ENCODE peak calls at places on chromosomes 1 and 21, in ten cellular contexts. W, L, C, H, K, R, Y, B, Z and U are unnamed samples. For H3K9me3 and H3K27me3, the result is how much of the 10 kb centered on the place peaks cover.

GRCh38 chr21:44842087-44842486 is 24.2 kb upstream of the SUMO3 start:
- DNase-seq in R (no peak), K (no peak), B (no peak), H (no peak), L (no peak), C (no peak), Y (no peak), Z (peak), W (no peak), U (no peak)

GRCh38 chr1:91854852-91855251 is 31.1 kb downstream of the TGFBR3 start:
- DNase-seq in K (no peak), C (no peak), B (no peak), H (no peak), Y (no peak), R (no peak), Z (no peak), W (no peak), L (no peak), U (no peak)

GRCh38 chr1:235946570-235946981 is 79.9 kb upstream of the LYST start:
- DNase-seq in W (peak), C (no peak), Y (no peak), R (peak), Z (no peak), H (peak), B (no peak), K (no peak), L (no peak), U (no peak)

GRCh38 chr1:169704797-169705196 is 6.6 kb downstream of the SELL start:
- DNase-seq in C (no peak), K (no peak), R (no peak), H (no peak), W (no peak), Y (no peak), B (no peak), L (no peak), Z (no peak), U (no peak)

GRCh38 chr21:46295177-46295711 is 9.1 kb downstream of the YBEY start:
- DNase-seq in R (no peak), C (peak), L (peak), W (peak), Y (peak), B (peak), K (no peak), H (no peak), Z (no peak), U (no peak)

GRCh38 chr21:17915976-17916375 is 96.8 kb upstream of the C21orf91 start:
- DNase-seq in L (no peak), Z (no peak), H (no peak), R (no peak), K (no peak), C (no peak), W (no peak), B (no peak), Y (no peak), U (no peak)

GRCh38 chr1:167052389-167052788 is 37.8 kb downstream of the GPA33 start:
- DNase-seq in L (no peak), H (peak), K (no peak), R (peak), B (no peak), C (no peak), W (no peak), Y (peak), Z (no peak), U (peak)

GRCh38 chr1:25817840-25818501 is 1.8 kb upstream of the MTFR1L start:
- DNase-seq in Z (no peak), K (no peak), R (peak), W (no peak), H (peak), B (no peak), C (no peak), L (no peak), Y (no peak), U (no peak)

GRCh38 chr1:47984175-47984789 is 12.9 kb downstream of the TRABD2B start:
- DNase-seq in H (no peak), R (no peak), W (no peak), Y (peak), L (peak), K (no peak), Z (no peak), B (peak), C (peak), U (peak)

GRCh38 chr21:41967708-41968107 is 13.9 kb upstream of the C2CD2 start:
- DNase-seq in R (no peak), K (no peak), H (no peak), B (no peak), W (no peak), Z (no peak), Y (peak), C (no peak), L (no peak), U (no peak)

GRCh38 chr1:7101187-7101586 is 315.9 kb downstream of the CAMTA1 start:
- DNase-seq in Z (no peak), C (no peak), B (no peak), W (peak), K (no peak), L (no peak), R (no peak), Y (no peak), H (no peak), U (no peak)

GRCh38 chr1:246066553-246066952 is 440.5 kb downstream of the SMYD3 start:
- DNase-seq in H (no peak), C (no peak), Z (no peak), Y (peak), B (no peak), R (no peak), W (no peak), K (no peak), L (no peak), U (peak)

GRCh38 chr1:246113555-246114095 is 393.5 kb downstream of the SMYD3 start:
- DNase-seq in W (no peak), R (no peak), Y (no peak), Z (no peak), L (no peak), H (no peak), C (no peak), K (no peak), B (no peak), U (no peak)

GRCh38 chr21:15199414-15199813 is 134.6 kb upstream of the NRIP1 start:
- DNase-seq in Y (peak), W (no peak), H (no peak), K (no peak), C (no peak), B (no peak), R (no peak), Z (no peak), L (no peak), U (no peak)

GRCh38 chr1:202247837-202248795 is 54.5 kb downstream of the LGR6 start:
- DNase-seq in L (no peak), Y (no peak), H (no peak), R (no peak), W (no peak), K (no peak), B (no peak), C (no peak), Z (no peak), U (no peak)

GRCh38 chr1:171245458-171246064 is 2.7 kb upstream of the FMO1 start:
- DNase-seq in L (no peak), B (no peak), K (peak), Y (peak), W (peak), Z (no peak), C (no peak), R (peak), H (peak), U (peak)

GRCh38 chr1:44263191-44263944 is 50.1 kb downstream of the DMAP1 start:
- DNase-seq in Z (no peak), K (no peak), B (no peak), L (no peak), R (no peak), Y (no peak), H (no peak), C (no peak), W (no peak), U (no peak)

GRCh38 chr1:64139877-64140276 is 63.5 kb upstream of the UBE2U start:
- DNase-seq in C (no peak), W (no peak), Z (no peak), B (no peak), L (no peak), K (no peak), H (peak), Y (no peak), R (no peak), U (no peak)

GRCh38 chr21:45392206-45392971 is 12.6 kb upstream of the COL18A1 start:
- DNase-seq in Y (no peak), C (peak), W (no peak), K (no peak), L (peak), B (no peak), H (no peak), Z (peak), R (no peak), U (no peak)

GRCh38 chr21:25944672-25945213 is 210.0 kb downstream of the GABPA start:
- DNase-seq in R (no peak), W (no peak), L (no peak), K (no peak), Y (no peak), Z (no peak), H (no peak), B (no peak), C (no peak), U (no peak)

GRCh38 chr1:197312163-197312562 is 44.1 kb downstream of the CRB1 start:
- DNase-seq in C (no peak), Z (no peak), L (no peak), R (peak), Y (no peak), K (no peak), W (no peak), B (no peak), H (peak), U (no peak)

GRCh38 chr1:222654849-222655248 is 37.0 kb downstream of the MIA3 start:
- DNase-seq in B (peak), W (peak), R (no peak), Y (no peak), Z (no peak), L (no peak), H (no peak), K (no peak), C (peak), U (no peak)

GRCh38 chr1:242065813-242066212 is 66.9 kb upstream of the MAP1LC3C start:
- DNase-seq in H (no peak), Z (no peak), Y (no peak), B (no peak), C (no peak), W (no peak), L (no peak), R (no peak), K (no peak), U (no peak)

GRCh38 chr1:183477986-183478781 is 5.9 kb downstream of the SMG7 start:
- DNase-seq in H (no peak), B (no peak), C (no peak), L (no peak), Z (no peak), Y (no peak), K (no peak), W (no peak), R (no peak), U (no peak)

GRCh38 chr1:108831225-108831624 is 25.7 kb downstream of the AKNAD1 start:
- DNase-seq in R (peak), K (no peak), B (no peak), W (peak), L (no peak), C (no peak), Z (no peak), H (no peak), Y (no peak), U (no peak)

GRCh38 chr1:1434131-1434811 is 1.2 kb upstream of the VWA1 start:
- DNase-seq in H (no peak), Y (peak), Z (peak), B (peak), L (no peak), R (no peak), C (peak), W (peak), K (no peak), U (no peak)

GRCh38 chr1:180909005-180909414 is 3.7 kb upstream of the KIAA1614 start:
- DNase-seq in Y (no peak), W (no peak), R (no peak), Z (no peak), K (no peak), H (no peak), C (no peak), L (no peak), B (no peak), U (no peak)

GRCh38 chr1:19892129-19892528 is 9.9 kb downstream of the OTUD3 start:
- DNase-seq in B (no peak), C (no peak), K (no peak), R (peak), Y (no peak), H (no peak), W (no peak), L (no peak), Z (no peak), U (no peak)

GRCh38 chr1:100292711-100293110 is 26.7 kb downstream of the RTCA start:
- DNase-seq in B (no peak), W (peak), L (no peak), K (no peak), C (no peak), Y (no peak), Z (no peak), R (no peak), H (no peak), U (no peak)

GRCh38 chr1:228243093-228243492 is 35.2 kb downstream of the OBSCN start:
- DNase-seq in W (no peak), B (no peak), C (no peak), Z (no peak), Y (no peak), L (no peak), H (no peak), K (no peak), R (no peak), U (no peak)

GRCh38 chr1:228242313-228242864 is 34.5 kb downstream of the OBSCN start:
- DNase-seq in R (no peak), H (no peak), Y (no peak), B (no peak), W (no peak), Z (no peak), L (no peak), C (no peak), K (no peak), U (no peak)

GRCh38 chr1:228241259-228241658 is 33.4 kb downstream of the OBSCN start:
- DNase-seq in R (no peak), C (no peak), Z (no peak), B (no peak), Y (no peak), L (peak), H (no peak), K (no peak), W (no peak), U (no peak)

GRCh38 chr1:228238461-228238860 is 30.6 kb downstream of the OBSCN start:
- DNase-seq in K (no peak), R (no peak), Z (no peak), Y (no peak), W (no peak), C (no peak), H (no peak), L (no peak), B (no peak), U (no peak)

DNA sequence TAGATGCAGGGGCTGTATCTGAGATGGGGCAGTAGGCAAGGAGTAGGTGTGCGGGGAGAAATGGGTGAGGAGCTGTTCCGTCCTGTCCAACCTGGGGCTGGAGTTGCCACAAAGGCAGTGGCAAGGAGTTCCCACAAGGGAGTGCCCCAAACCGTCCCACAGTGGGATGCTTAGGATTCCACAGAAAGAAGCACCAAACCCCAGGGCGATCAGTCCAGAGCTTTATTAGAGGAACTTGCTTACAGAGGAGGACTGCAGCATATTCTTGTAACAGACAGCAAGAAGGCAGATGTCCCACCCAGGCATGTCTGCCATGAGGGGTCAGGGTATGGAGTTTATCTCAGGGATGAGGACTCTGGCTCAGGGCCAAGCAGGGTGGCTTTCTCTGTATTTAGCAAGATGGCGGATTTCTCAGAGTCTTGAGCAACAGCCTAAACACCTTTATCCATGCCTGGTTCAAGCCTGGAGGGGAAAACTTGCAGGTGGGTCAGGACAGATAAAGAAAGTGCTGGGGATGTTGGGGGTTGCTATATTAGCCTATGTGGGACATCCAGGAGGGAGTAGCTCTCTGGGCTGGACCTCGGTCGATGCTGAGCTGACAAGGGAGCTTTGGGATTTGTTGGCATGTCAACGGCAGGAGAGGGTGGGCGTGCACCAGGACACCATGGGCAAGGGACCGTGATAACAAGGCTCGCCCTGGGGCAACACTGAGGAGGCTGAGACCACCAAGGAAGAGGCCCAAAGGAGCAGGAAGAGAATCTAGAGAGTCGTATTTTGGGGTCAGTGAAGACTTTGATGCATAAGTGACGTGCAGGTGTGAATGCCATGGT is 32.8 kb downstream of the OBSCN start:
- DNase-seq in H (no peak), B (no peak), K (no peak), Y (no peak), C (no peak), W (no peak), Z (no peak), R (no peak), L (no peak), U (no peak)
- H3K9me3 ChIP-seq in H (under half), B (under half), K (under half), Y (under half), C (under half), W (under half), Z (under half), R (under half), L (under half), U (under half)

GRCh38 chr1:204829133-204829532 is 41.5 kb upstream of the NFASC start:
- DNase-seq in Y (peak), B (peak), L (no peak), W (no peak), H (no peak), K (no peak), R (no peak), Z (no peak), C (no peak), U (no peak)

GRCh38 chr1:204834752-204835151 is 35.9 kb upstream of the NFASC start:
- DNase-seq in H (no peak), B (no peak), W (no peak), Z (no peak), K (no peak), L (no peak), C (no peak), Y (peak), R (no peak), U (no peak)

GRCh38 chr1:204828352-204828850 is 42.3 kb upstream of the NFASC start:
- DNase-seq in L (peak), H (peak), R (peak), C (peak), K (peak), Z (peak), W (peak), B (peak), Y (peak), U (peak)

GRCh38 chr1:204834329-204834728 is 36.3 kb upstream of the NFASC start:
- DNase-seq in C (no peak), R (no peak), L (no peak), W (no peak), Y (peak), H (no peak), K (no peak), B (no peak), Z (no peak), U (no peak)

DNA sequence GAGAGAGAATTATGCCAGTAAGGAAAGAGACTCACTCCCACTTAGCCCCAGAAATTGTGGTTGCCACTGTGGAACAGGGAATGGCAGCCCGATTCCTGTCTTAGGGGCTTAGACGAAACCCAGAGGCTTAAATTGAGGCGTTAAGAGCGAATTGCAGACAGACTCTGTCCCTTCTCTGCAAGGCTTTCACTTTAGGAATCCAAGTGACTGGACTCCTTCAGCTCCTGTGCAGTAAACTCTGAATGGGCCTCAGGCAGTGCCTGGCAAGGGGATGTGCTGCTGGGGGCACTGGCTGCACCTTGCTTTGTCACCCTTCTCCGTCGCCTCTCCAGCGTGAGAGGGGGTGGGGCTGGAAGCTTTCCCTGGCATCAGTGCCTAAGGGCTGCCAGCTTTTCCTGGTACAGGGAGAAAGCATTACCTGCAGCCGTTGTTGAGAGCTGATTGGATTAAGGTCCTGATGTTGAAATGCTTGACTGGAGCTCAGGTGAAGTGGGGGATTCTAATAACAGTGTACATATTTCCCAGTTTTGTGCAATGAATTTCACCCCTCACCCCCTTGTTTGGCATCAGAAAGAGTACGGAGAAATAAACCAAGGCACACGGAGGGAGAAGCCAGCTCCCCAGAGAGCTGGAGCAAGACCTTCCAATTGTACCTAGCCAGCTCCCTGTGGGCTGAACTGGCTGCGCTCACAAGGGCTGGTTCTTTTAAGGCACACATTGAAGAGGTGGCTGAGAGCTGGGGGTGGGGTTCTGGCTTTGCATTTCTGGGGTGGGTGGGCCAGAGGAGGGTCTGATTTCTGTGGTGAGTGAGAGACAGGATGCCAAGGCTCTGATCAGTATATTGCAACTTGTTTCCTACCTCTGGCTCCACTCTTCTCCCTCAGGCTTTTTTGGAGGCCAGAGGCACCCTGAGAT is 39.7 kb upstream of the NFASC start:
- DNase-seq in H (no peak), R (no peak), Y (peak), K (no peak), L (no peak), W (no peak), Z (no peak), B (no peak), C (no peak), U (no peak)
- H3K4me3 ChIP-seq in H (no peak), R (no peak), Y (no peak), K (no peak), L (no peak), W (no peak), Z (no peak), B (no peak), C (no peak), U (no peak)

GRCh38 chr1:220884109-220884980 is 5.1 kb downstream of the HLX start:
- DNase-seq in B (no peak), Y (peak), H (no peak), C (no peak), W (no peak), Z (no peak), L (no peak), K (no peak), R (no peak), U (no peak)

GRCh38 chr1:220886470-220887201 is 7.4 kb downstream of the HLX start:
- DNase-seq in R (no peak), Z (no peak), K (no peak), Y (no peak), L (no peak), H (no peak), B (no peak), W (no peak), C (no peak), U (no peak)

GRCh38 chr1:220887202-220887867 is 8.1 kb downstream of the HLX start:
- DNase-seq in Z (no peak), K (no peak), W (no peak), L (no peak), C (no peak), B (no peak), H (no peak), R (no peak), Y (peak), U (no peak)

GRCh38 chr1:220885971-220886370 is 6.7 kb downstream of the HLX start:
- DNase-seq in B (no peak), K (no peak), C (no peak), Y (no peak), W (no peak), R (no peak), L (no peak), H (no peak), Z (no peak), U (no peak)

GRCh38 chr1:220884981-220885918 is 6.0 kb downstream of the HLX start:
- DNase-seq in Y (peak), R (no peak), B (no peak), W (no peak), K (no peak), L (no peak), H (no peak), C (no peak), Z (no peak), U (no peak)
- H3K27me3 ChIP-seq in Y (half or more), R (under half), B (under half), W (half or more), K (half or more), L (under half), H (under half), C (under half), Z (under half), U (under half)

DNA sequence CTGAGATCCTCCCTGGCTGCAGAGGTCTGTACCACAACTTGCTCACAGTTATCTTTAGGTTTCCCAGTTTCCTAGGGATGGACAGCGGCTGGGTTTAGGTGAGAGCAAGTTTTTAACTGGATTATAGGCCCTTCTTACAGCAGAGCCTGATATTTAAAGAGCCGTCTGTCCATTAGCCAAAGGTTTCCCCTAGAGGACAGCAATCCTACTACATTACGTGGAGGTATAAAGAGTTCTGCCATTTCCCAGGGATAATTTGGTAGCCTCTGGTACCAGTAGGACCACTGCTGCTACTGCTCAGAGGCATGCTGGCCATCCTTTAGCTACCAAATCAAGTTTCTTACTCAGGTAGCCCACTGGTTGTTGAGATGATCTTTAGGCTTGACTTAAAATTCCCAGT is 21.9 kb upstream of the FCGR2A start:
- DNase-seq in H (no peak), K (no peak), C (no peak), W (no peak), L (no peak), Y (no peak), R (no peak), B (no peak), Z (no peak), U (no peak)
- H3K9me3 ChIP-seq in H (under half), K (under half), C (under half), W (under half), L (under half), Y (under half), R (under half), B (under half), Z (under half), U (under half)